ENCODE peak calls at places on chromosomes 1 and 21, in six cellular contexts. One of them, this sample, is unnamed.

GRCh38 chr1:32028746-32029145 is 15.1 kb downstream of the KHDRBS1 start:
- DNase-seq in HepG2: no peak
- DNase-seq in IMR-90: peak; percentile 71
- DNase-seq in GM12878: no peak
- DNase-seq in K562: no peak
- DNase-seq in A549: no peak
- DNase-seq in this sample: no peak

GRCh38 chr21:42079939-42080787 is 9.0 kb downstream of the UMODL1 start:
- DNase-seq in A549: no peak
- DNase-seq in HepG2: no peak
- DNase-seq in IMR-90: peak; percentile 11
- DNase-seq in GM12878: no peak
- DNase-seq in K562: no peak
- DNase-seq in this sample: no peak

GRCh38 chr1:53909946-53910345 is 16.0 kb downstream of the DIO1 start:
- DNase-seq in A549: no peak
- DNase-seq in GM12878: no peak
- DNase-seq in IMR-90: peak; percentile 21
- DNase-seq in HepG2: peak; percentile 64
- DNase-seq in K562: no peak
- DNase-seq in this sample: no peak

GRCh38 chr21:36297938-36298572 is 21.9 kb upstream of the MORC3 start:
- DNase-seq in HepG2: peak; percentile 5
- DNase-seq in IMR-90: peak; percentile 15
- DNase-seq in K562: peak; percentile 77
- DNase-seq in A549: peak; percentile 29
- DNase-seq in GM12878: peak; percentile 85
- DNase-seq in this sample: no peak

GRCh38 chr21:34834307-34834706 is 165.5 kb downstream of the CLIC6 start:
- DNase-seq in K562: no peak
- DNase-seq in A549: no peak
- DNase-seq in GM12878: no peak
- DNase-seq in IMR-90: no peak
- DNase-seq in HepG2: no peak
- DNase-seq in this sample: no peak

GRCh38 chr21:28714795-28715464 is 277.7 kb downstream of the LTN1 start:
- DNase-seq in A549: no peak
- DNase-seq in HepG2: no peak
- DNase-seq in GM12878: no peak
- DNase-seq in IMR-90: peak; percentile 81
- DNase-seq in K562: no peak
- DNase-seq in this sample: no peak

GRCh38 chr1:54549181-54549924 is 1.3 kb downstream of the ACOT11 start:
- DNase-seq in GM12878: no peak
- DNase-seq in IMR-90: no peak
- DNase-seq in A549: no peak
- DNase-seq in HepG2: no peak
- DNase-seq in K562: peak; percentile 4
- DNase-seq in this sample: peak; percentile 12

GRCh38 chr1:207959141-207959825 is 48.4 kb upstream of the CD34 start:
- DNase-seq in A549: no peak
- DNase-seq in K562: no peak
- DNase-seq in HepG2: no peak
- DNase-seq in GM12878: no peak
- DNase-seq in IMR-90: peak; percentile 38
- DNase-seq in this sample: no peak

GRCh38 chr1:31714442-31715096 is 10.8 kb upstream of the COL16A1 start:
- DNase-seq in IMR-90: peak; percentile 49
- DNase-seq in GM12878: no peak
- DNase-seq in A549: peak; percentile 69
- DNase-seq in HepG2: peak; percentile 39
- DNase-seq in K562: peak; percentile 58
- DNase-seq in this sample: peak; percentile 83

GRCh38 chr1:7424352-7424890 is 346.7 kb upstream of the VAMP3 start:
- DNase-seq in K562: no peak
- DNase-seq in A549: no peak
- DNase-seq in IMR-90: peak; percentile 63
- DNase-seq in HepG2: no peak
- DNase-seq in GM12878: no peak
- DNase-seq in this sample: no peak

GRCh38 chr21:41895643-41896493 is 16.7 kb upstream of the PRDM15 start:
- DNase-seq in GM12878: no peak
- DNase-seq in A549: no peak
- DNase-seq in K562: peak; percentile 45
- DNase-seq in HepG2: no peak
- DNase-seq in IMR-90: peak; percentile 18
- DNase-seq in this sample: no peak

GRCh38 chr1:20184997-20185833 is 681 bp upstream of the UBXN10 start:
- DNase-seq in HepG2: no peak
- DNase-seq in GM12878: no peak
- DNase-seq in K562: peak; percentile 83
- DNase-seq in A549: no peak
- DNase-seq in IMR-90: no peak
- DNase-seq in this sample: no peak

GRCh38 chr1:52296345-52296744 is 69.7 kb downstream of the CC2D1B start:
- DNase-seq in HepG2: peak; percentile 66
- DNase-seq in GM12878: peak; percentile 7
- DNase-seq in A549: peak; percentile 46
- DNase-seq in IMR-90: peak; percentile 68
- DNase-seq in K562: peak; percentile 73
- DNase-seq in this sample: peak; percentile 64

GRCh38 chr1:68213843-68214242 is 18.5 kb downstream of the WLS start:
- DNase-seq in A549: no peak
- DNase-seq in GM12878: no peak
- DNase-seq in K562: no peak
- DNase-seq in HepG2: peak; percentile 3
- DNase-seq in IMR-90: peak; percentile 58
- DNase-seq in this sample: no peak

GRCh38 chr1:243667591-243667990 is 182.5 kb downstream of the AKT3 start:
- DNase-seq in IMR-90: no peak
- DNase-seq in HepG2: no peak
- DNase-seq in A549: no peak
- DNase-seq in K562: no peak
- DNase-seq in GM12878: peak; percentile 1
- DNase-seq in this sample: no peak

GRCh38 chr1:98644510-98644909 is 17.0 kb upstream of the SNX7 start:
- DNase-seq in A549: no peak
- DNase-seq in GM12878: no peak
- DNase-seq in HepG2: no peak
- DNase-seq in IMR-90: no peak
- DNase-seq in K562: no peak
- DNase-seq in this sample: no peak

GRCh38 chr1:25692560-25692959 is 76.0 kb downstream of the MAN1C1 start:
- DNase-seq in IMR-90: no peak
- DNase-seq in GM12878: no peak
- DNase-seq in A549: peak; percentile 19
- DNase-seq in K562: peak; percentile 70
- DNase-seq in HepG2: no peak
- DNase-seq in this sample: peak; percentile 75

GRCh38 chr21:26845066-26845749 is at the start of gene ADAMTS1:
- DNase-seq in GM12878: no peak
- DNase-seq in IMR-90: peak; percentile 92
- DNase-seq in A549: peak; percentile 38
- DNase-seq in K562: no peak
- DNase-seq in HepG2: peak; percentile 4
- DNase-seq in this sample: peak; percentile 85

GRCh38 chr1:200178340-200178739 is 150.8 kb downstream of the NR5A2 start:
- DNase-seq in HepG2: no peak
- DNase-seq in GM12878: no peak
- DNase-seq in A549: no peak
- DNase-seq in IMR-90: no peak
- DNase-seq in K562: no peak
- DNase-seq in this sample: no peak

GRCh38 chr1:214102907-214103306 is 115.1 kb downstream of the PROX1 start:
- DNase-seq in HepG2: peak; percentile 81
- DNase-seq in GM12878: no peak
- DNase-seq in K562: no peak
- DNase-seq in A549: peak; percentile 44
- DNase-seq in IMR-90: peak; percentile 90
- DNase-seq in this sample: no peak

GRCh38 chr21:41620541-41620940 is 112.6 kb upstream of the TMPRSS2 start:
- DNase-seq in IMR-90: no peak
- DNase-seq in HepG2: no peak
- DNase-seq in A549: no peak
- DNase-seq in GM12878: no peak
- DNase-seq in K562: no peak
- DNase-seq in this sample: no peak

GRCh38 chr1:37478451-37478871 is 4.1 kb downstream of the ZC3H12A start:
- DNase-seq in IMR-90: peak; percentile 77
- DNase-seq in GM12878: no peak
- DNase-seq in A549: peak; percentile 34
- DNase-seq in K562: peak; percentile 48
- DNase-seq in HepG2: no peak
- DNase-seq in this sample: no peak

GRCh38 chr1:90067194-90067593 is 72.3 kb downstream of the ZNF326 start:
- DNase-seq in GM12878: no peak
- DNase-seq in HepG2: no peak
- DNase-seq in IMR-90: no peak
- DNase-seq in A549: no peak
- DNase-seq in K562: no peak
- DNase-seq in this sample: no peak

GRCh38 chr1:37739222-37739621 is 25.7 kb downstream of the EPHA10 start:
- DNase-seq in A549: peak; percentile 11
- DNase-seq in HepG2: peak; percentile 69
- DNase-seq in IMR-90: no peak
- DNase-seq in GM12878: no peak
- DNase-seq in K562: no peak
- DNase-seq in this sample: no peak

GRCh38 chr1:155069551-155070391 is 6.2 kb downstream of the EFNA4 start:
- DNase-seq in A549: no peak
- DNase-seq in HepG2: no peak
- DNase-seq in GM12878: no peak
- DNase-seq in IMR-90: no peak
- DNase-seq in K562: no peak
- DNase-seq in this sample: no peak

GRCh38 chr1:215911406-215911968 is 344.4 kb downstream of the KCTD3 start:
- DNase-seq in K562: no peak
- DNase-seq in A549: peak; percentile 2
- DNase-seq in IMR-90: peak; percentile 52
- DNase-seq in HepG2: no peak
- DNase-seq in GM12878: no peak
- DNase-seq in this sample: no peak
- TF ChIP-seq BHLHE40 in K562: no peak
- TF ChIP-seq BHLHE40 in A549: no peak
- TF ChIP-seq BHLHE40 in IMR-90: no peak
- TF ChIP-seq BHLHE40 in HepG2: no peak
- TF ChIP-seq BHLHE40 in GM12878: no peak
- TF ChIP-seq BHLHE40 in this sample: no peak

GRCh38 chr1:9416918-9417500 is 122.3 kb upstream of the SLC25A33 start:
- DNase-seq in HepG2: no peak
- DNase-seq in K562: no peak
- DNase-seq in IMR-90: no peak
- DNase-seq in A549: no peak
- DNase-seq in GM12878: no peak
- DNase-seq in this sample: no peak

GRCh38 chr1:9418851-9419250 is 120.4 kb upstream of the SLC25A33 start:
- DNase-seq in K562: no peak
- DNase-seq in A549: no peak
- DNase-seq in GM12878: no peak
- DNase-seq in HepG2: no peak
- DNase-seq in IMR-90: no peak
- DNase-seq in this sample: no peak

GRCh38 chr1:9416506-9416905 is 122.8 kb upstream of the SLC25A33 start:
- DNase-seq in GM12878: no peak
- DNase-seq in A549: no peak
- DNase-seq in HepG2: no peak
- DNase-seq in IMR-90: no peak
- DNase-seq in K562: no peak
- DNase-seq in this sample: no peak

GRCh38 chr1:9419642-9420041 is 119.6 kb upstream of the SLC25A33 start:
- DNase-seq in GM12878: no peak
- DNase-seq in IMR-90: no peak
- DNase-seq in HepG2: no peak
- DNase-seq in A549: no peak
- DNase-seq in K562: no peak
- DNase-seq in this sample: no peak

DNA sequence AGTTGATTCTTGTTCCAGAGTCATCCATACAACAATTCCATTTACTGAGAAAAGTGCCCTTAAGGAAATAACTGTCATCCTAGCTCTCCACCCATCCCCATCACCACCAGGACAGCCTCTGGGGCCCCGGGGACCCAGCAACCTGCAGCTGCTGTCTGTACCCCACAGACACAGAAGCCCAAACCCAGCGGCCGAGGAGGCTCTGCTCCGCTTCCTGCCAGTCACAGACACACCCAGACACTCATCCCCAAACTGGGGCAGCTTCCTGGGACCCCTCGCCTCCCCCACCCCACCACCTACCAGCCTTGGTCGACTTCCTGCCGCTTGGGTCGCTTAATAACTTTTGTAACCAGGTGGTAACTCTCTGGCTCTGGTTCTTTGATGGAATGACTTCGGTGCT is 121.6 kb upstream of the SLC25A33 start:
- DNase-seq in A549: no peak
- DNase-seq in HepG2: no peak
- DNase-seq in GM12878: no peak
- DNase-seq in IMR-90: no peak
- DNase-seq in K562: no peak
- DNase-seq in this sample: no peak
- TF ChIP-seq BHLHE40 in A549: no peak
- TF ChIP-seq BHLHE40 in HepG2: no peak
- TF ChIP-seq BHLHE40 in GM12878: no peak
- TF ChIP-seq BHLHE40 in IMR-90: no peak
- TF ChIP-seq BHLHE40 in K562: no peak
- TF ChIP-seq BHLHE40 in this sample: no peak

GRCh38 chr21:44066116-44066515 is 41.1 kb upstream of the PWP2 start:
- DNase-seq in IMR-90: no peak
- DNase-seq in GM12878: no peak
- DNase-seq in A549: no peak
- DNase-seq in K562: no peak
- DNase-seq in HepG2: no peak
- DNase-seq in this sample: no peak
- TF ChIP-seq BHLHE40 in IMR-90: no peak
- TF ChIP-seq BHLHE40 in GM12878: no peak
- TF ChIP-seq BHLHE40 in A549: no peak
- TF ChIP-seq BHLHE40 in K562: no peak
- TF ChIP-seq BHLHE40 in HepG2: no peak
- TF ChIP-seq BHLHE40 in this sample: no peak

DNA sequence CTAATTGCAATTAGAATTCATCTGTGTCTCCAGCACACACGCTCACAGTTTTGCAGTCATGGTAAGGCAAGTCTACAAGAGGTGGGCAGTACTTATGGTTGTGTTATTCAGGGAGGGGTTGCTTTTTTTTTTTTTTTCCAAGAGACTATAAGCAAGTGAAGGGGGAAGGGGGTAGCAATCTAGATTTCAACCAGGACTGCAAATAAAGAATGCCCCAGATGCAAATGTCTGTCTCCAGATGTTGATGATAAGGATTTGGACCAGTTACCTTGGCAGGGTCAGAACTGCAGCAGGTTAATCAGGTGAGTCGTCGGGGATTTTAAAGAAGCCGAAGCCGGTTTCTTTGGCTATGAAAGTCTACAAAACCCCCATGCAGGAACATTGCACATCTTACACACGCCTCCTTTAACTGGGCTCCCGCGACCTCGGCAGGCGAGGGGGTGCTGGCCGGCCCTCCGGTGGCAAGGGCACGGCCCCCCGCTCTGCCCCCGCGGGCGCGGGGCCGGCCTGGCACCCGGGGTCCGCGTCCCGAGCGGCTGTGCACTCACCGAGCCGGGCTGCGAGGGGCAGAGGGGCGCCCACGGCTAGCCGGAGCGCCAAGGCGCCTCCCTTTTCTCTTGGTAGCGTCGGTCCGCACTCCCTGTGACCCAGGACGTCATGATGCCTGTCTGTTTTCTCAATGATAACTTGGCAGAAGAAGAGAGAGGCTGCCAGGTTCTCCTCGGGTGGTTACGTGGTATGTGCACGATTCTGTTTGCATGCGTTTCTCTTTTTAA is 366.2 kb upstream of the ESRRG start:
- DNase-seq in GM12878: no peak
- DNase-seq in IMR-90: peak; percentile 61
- DNase-seq in HepG2: no peak
- DNase-seq in A549: peak; percentile 33
- DNase-seq in K562: no peak
- DNase-seq in this sample: no peak
- TF ChIP-seq BHLHE40 in GM12878: no peak
- TF ChIP-seq BHLHE40 in IMR-90: peak; percentile 54
- TF ChIP-seq BHLHE40 in HepG2: no peak
- TF ChIP-seq BHLHE40 in A549: no peak
- TF ChIP-seq BHLHE40 in K562: no peak
- TF ChIP-seq BHLHE40 in this sample: no peak

This sample was measured in HEK293T.